ENCODE peak calls at places on chromosomes 3 and 15, in nine cellular contexts. K is choroid plexus epithelial cell; C is glomerular endothelial cell; N is HEK293T; G is SW480; I is NCI-H748 treated with DMSO at 0.1 percent for 48 hours; Y is astrocyte of the cerebellum; E is B cell; J is activated naive CD4-positive, alpha-beta T cell treated with Interleukin-2 at 50 U/mL for 16 hours. W is an unnamed sample.
A peak's percentile ranks its signal among the peaks of the same experiment; 100 is the strongest.

GRCh38 chr3:87491843-87492242 is 215.5 kb upstream of the POU1F1 start:
- DNase-seq in G (no peak), I (no peak), J (no peak), K (no peak), N (no peak), Y (no peak), C (no peak), E (no peak), W (no peak)

GRCh38 chr3:185207931-185208746 is 45.7 kb downstream of the EHHADH start:
- DNase-seq in E (peak; percentile 49), N (no peak), Y (peak; percentile 24), I (no peak), G (no peak), K (no peak), C (no peak), J (peak; percentile 3), W (peak; percentile 6)

GRCh38 chr3:50519471-50520089 is 16.1 kb upstream of the CACNA2D2 start:
- DNase-seq in N (peak; percentile 81), C (no peak), J (peak; percentile 76), E (peak; percentile 62), Y (no peak), G (peak; percentile 67), I (peak; percentile 39), K (peak; percentile 61), W (peak; percentile 57)

GRCh38 chr15:88776646-88777045 is 26.6 kb upstream of the ACAN start:
- DNase-seq in G (no peak), C (no peak), N (no peak), K (no peak), Y (no peak), I (no peak), E (no peak), J (no peak), W (no peak)

GRCh38 chr15:63544253-63545026 is 40.0 kb downstream of the USP3 start:
- DNase-seq in C (no peak), N (no peak), G (no peak), K (no peak), J (no peak), E (no peak), Y (no peak), I (no peak), W (no peak)

GRCh38 chr3:38114052-38114874 is 22.7 kb downstream of the ACAA1 start:
- DNase-seq in Y (no peak), J (no peak), E (no peak), K (no peak), I (no peak), N (no peak), C (no peak), G (no peak), W (no peak)

GRCh38 chr15:71274448-71274798 is 159.2 kb downstream of the THSD4 start:
- DNase-seq in K (no peak), Y (no peak), I (no peak), N (no peak), E (no peak), G (no peak), C (no peak), J (no peak), W (no peak)

GRCh38 chr3:186971578-186971977 is 41.3 kb downstream of the ST6GAL1 start:
- DNase-seq in C (no peak), K (no peak), N (no peak), J (no peak), Y (no peak), I (no peak), G (no peak), E (no peak), W (no peak)

GRCh38 chr3:52670621-52671521 is 14.8 kb downstream of the PBRM1 start:
- DNase-seq in K (peak; percentile 100), J (peak; percentile 63), N (no peak), I (no peak), Y (peak; percentile 99), E (no peak), C (peak; percentile 88), G (peak; percentile 96), W (no peak)

GRCh38 chr15:91515188-91515754 is 338.2 kb upstream of the SLCO3A1 start:
- DNase-seq in C (no peak), E (no peak), G (no peak), J (no peak), I (no peak), K (peak; percentile 58), Y (peak; percentile 63), N (no peak), W (no peak)

GRCh38 chr3:101721650-101721917 is 2.8 kb upstream of the CEP97 start:
- DNase-seq in N (no peak), J (no peak), I (no peak), C (no peak), Y (no peak), G (no peak), K (no peak), E (no peak), W (no peak)

GRCh38 chr15:42665827-42666226 is 71.1 kb downstream of the CDAN1 start:
- DNase-seq in E (no peak), G (no peak), Y (no peak), C (no peak), I (no peak), J (no peak), K (no peak), N (no peak), W (no peak)

GRCh38 chr15:88656760-88657221 is 18.0 kb downstream of the ISG20 start:
- DNase-seq in C (no peak), I (no peak), K (no peak), J (no peak), Y (no peak), E (peak; percentile 89), N (no peak), G (no peak), W (no peak)

GRCh38 chr3:185929192-185930151 is 8.3 kb downstream of the TRA2B start:
- DNase-seq in Y (no peak), J (no peak), G (no peak), N (no peak), E (no peak), C (no peak), K (peak; percentile 50), I (no peak), W (no peak)

GRCh38 chr3:9402410-9403228 is 5.2 kb downstream of the SETD5 start:
- DNase-seq in N (peak; percentile 48), E (no peak), J (no peak), C (no peak), Y (no peak), G (peak; percentile 26), I (no peak), K (peak; percentile 69), W (no peak)

GRCh38 chr15:69357773-69358765 is 56.1 kb upstream of the KIF23 start:
- DNase-seq in Y (peak; percentile 18), C (no peak), K (peak; percentile 93), G (peak; percentile 63), I (no peak), N (peak; percentile 47), E (no peak), J (no peak), W (no peak)

GRCh38 chr3:65548848-65549625 is 489.7 kb downstream of the MAGI1 start:
- DNase-seq in Y (no peak), K (no peak), G (peak; percentile 50), J (no peak), C (no peak), N (peak; percentile 28), E (no peak), I (peak; percentile 13), W (peak; percentile 24)

GRCh38 chr15:73983211-73983727 is 8.8 kb downstream of the STOML1 start:
- DNase-seq in G (no peak), I (no peak), N (no peak), J (no peak), C (no peak), K (peak; percentile 79), E (no peak), Y (no peak), W (no peak)

GRCh38 chr15:85383470-85384148 is 3.2 kb downstream of the AKAP13 start:
- DNase-seq in K (no peak), I (no peak), C (no peak), G (no peak), J (no peak), E (no peak), N (no peak), Y (no peak), W (no peak)

GRCh38 chr3:64358176-64358575 is 132.9 kb upstream of the PRICKLE2 start:
- DNase-seq in G (no peak), E (no peak), I (no peak), Y (no peak), N (no peak), C (no peak), K (no peak), J (no peak), W (no peak)

GRCh38 chr15:71489570-71489969 is 320.8 kb upstream of the NR2E3 start:
- DNase-seq in C (no peak), J (no peak), K (no peak), Y (no peak), G (no peak), E (no peak), I (no peak), N (no peak), W (no peak)

GRCh38 chr15:25847066-25847465 is 16.1 kb downstream of the ATP10A start:
- DNase-seq in K (no peak), N (no peak), J (no peak), E (no peak), G (peak; percentile 66), C (no peak), I (no peak), Y (no peak), W (no peak)

W was measured in NCI-H526 treated with DMSO at 0.1 percent for 48 hours.